ENCODE peak calls at places on chromosomes 1 and 21, in four cellular contexts. I is H9, T is IMR-90, P is H1. E is an unnamed sample.

GRCh38 chr1:244066954-244067716 is 16.1 kb downstream of the ZBTB18 start:
- DNase-seq in I (peak; percentile 52), T (no peak), P (peak; percentile 58), E (peak; percentile 18)

GRCh38 chr1:55600243-55600642 is 385.1 kb upstream of the USP24 start:
- DNase-seq in I (no peak), T (no peak), P (no peak), E (no peak)

GRCh38 chr1:25677193-25677773 is 60.7 kb downstream of the MAN1C1 start:
- DNase-seq in I (no peak), T (no peak), P (no peak), E (no peak)

GRCh38 chr1:234599617-234600417 is 10.2 kb downstream of the IRF2BP2 start:
- DNase-seq in I (peak; percentile 81), T (peak; percentile 82), P (peak; percentile 78), E (peak; percentile 93)

GRCh38 chr1:98051065-98051675 is 130.3 kb upstream of the DPYD start:
- DNase-seq in I (peak; percentile 63), T (peak; percentile 83), P (peak; percentile 81), E (peak; percentile 76)

GRCh38 chr1:10057305-10057704 is 24.5 kb downstream of the UBE4B start:
- DNase-seq in I (no peak), T (peak; percentile 48), P (no peak), E (no peak)

GRCh38 chr1:244052011-244052727 is 1.1 kb downstream of the ZBTB18 start:
- DNase-seq in I (no peak), T (peak; percentile 19), P (peak; percentile 33), E (peak; percentile 77)

GRCh38 chr1:165807613-165808012 is 19.8 kb upstream of the UCK2 start:
- DNase-seq in I (no peak), T (no peak), P (no peak), E (no peak)

GRCh38 chr1:229578168-229579100 is 19.9 kb upstream of the ABCB10 start:
- DNase-seq in I (no peak), T (no peak), P (no peak), E (no peak)
- H3K27ac ChIP-seq in I (no peak overlapping the region), T (no peak overlapping the region), P (no peak overlapping the region), E (no peak overlapping the region)

GRCh38 chr1:245091818-245092637 is 62.8 kb upstream of the KIF26B start:
- DNase-seq in I (no peak), T (peak; percentile 99), P (peak; percentile 10), E (peak; percentile 70)
- H3K4me2 ChIP-seq in I (no peak overlapping the region), T (peak overlapping the region; percentile 56), P (no peak overlapping the region), E (no peak overlapping the region)

GRCh38 chr1:219732814-219733491 is 120.0 kb upstream of the ZC3H11B start:
- DNase-seq in I (no peak), T (no peak), P (no peak), E (peak; percentile 8)

GRCh38 chr1:219733511-219733910 is 120.6 kb upstream of the ZC3H11B start:
- DNase-seq in I (no peak), T (no peak), P (no peak), E (no peak)

GRCh38 chr1:219726480-219727272 is 113.8 kb upstream of the ZC3H11B start:
- DNase-seq in I (no peak), T (no peak), P (no peak), E (no peak)

DNA sequence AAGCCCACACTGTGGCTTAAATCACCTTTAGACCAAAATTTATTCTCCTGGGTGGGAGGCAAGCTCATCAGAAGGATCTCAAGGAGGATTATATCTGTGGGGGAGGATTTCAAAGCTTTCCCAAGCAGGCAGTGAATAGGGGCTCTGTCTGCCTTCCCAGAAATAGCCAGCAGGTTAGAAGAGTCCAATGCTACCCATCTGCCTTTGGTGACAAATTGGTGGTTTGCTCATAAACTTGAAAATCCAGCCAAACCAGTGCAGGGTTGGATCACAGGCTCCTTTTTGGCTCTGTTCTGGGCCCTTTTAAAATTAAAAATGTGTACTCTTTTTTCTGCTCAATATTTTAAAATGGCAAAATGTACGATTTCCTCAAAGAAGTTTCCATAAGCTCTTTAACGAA is 118.9 kb upstream of the ZC3H11B start:
- DNase-seq in I (no peak), T (no peak), P (no peak), E (no peak)
- H4K5ac ChIP-seq in I (no peak overlapping the region), T (no peak overlapping the region), P (no peak overlapping the region), E (no peak overlapping the region)

GRCh38 chr1:233300326-233300725 is 4.8 kb upstream of the PCNX2 start:
- DNase-seq in I (no peak), T (peak; percentile 51), P (no peak), E (peak; percentile 31)

GRCh38 chr1:233293556-233294446 is 1.7 kb downstream of the PCNX2 start:
- DNase-seq in I (no peak), T (peak; percentile 35), P (no peak), E (peak; percentile 66)

GRCh38 chr1:233294991-233295774 is at the start of gene PCNX2:
- DNase-seq in I (peak; percentile 83), T (peak; percentile 74), P (peak; percentile 72), E (peak; percentile 91)

GRCh38 chr1:233299450-233299849 is 3.9 kb upstream of the PCNX2 start:
- DNase-seq in I (no peak), T (no peak), P (no peak), E (no peak)

GRCh38 chr1:233295775-233296322 is 324 bp upstream of the PCNX2 start:
- DNase-seq in I (no peak), T (no peak), P (no peak), E (no peak)
- H3K27ac ChIP-seq in I (no peak overlapping the region), T (peak overlapping the region; percentile 54), P (no peak overlapping the region), E (no peak overlapping the region)

GRCh38 chr21:34687065-34687464 is 18.3 kb downstream of the CLIC6 start:
- DNase-seq in I (no peak), T (no peak), P (no peak), E (no peak)

GRCh38 chr21:34690793-34691175 is 22.0 kb downstream of the CLIC6 start:
- DNase-seq in I (no peak), T (no peak), P (no peak), E (no peak)

GRCh38 chr21:34688715-34689114 is 19.9 kb downstream of the CLIC6 start:
- DNase-seq in I (no peak), T (no peak), P (no peak), E (no peak)

GRCh38 chr21:34690041-34690792 is 21.4 kb downstream of the CLIC6 start:
- DNase-seq in I (no peak), T (no peak), P (no peak), E (no peak)

DNA sequence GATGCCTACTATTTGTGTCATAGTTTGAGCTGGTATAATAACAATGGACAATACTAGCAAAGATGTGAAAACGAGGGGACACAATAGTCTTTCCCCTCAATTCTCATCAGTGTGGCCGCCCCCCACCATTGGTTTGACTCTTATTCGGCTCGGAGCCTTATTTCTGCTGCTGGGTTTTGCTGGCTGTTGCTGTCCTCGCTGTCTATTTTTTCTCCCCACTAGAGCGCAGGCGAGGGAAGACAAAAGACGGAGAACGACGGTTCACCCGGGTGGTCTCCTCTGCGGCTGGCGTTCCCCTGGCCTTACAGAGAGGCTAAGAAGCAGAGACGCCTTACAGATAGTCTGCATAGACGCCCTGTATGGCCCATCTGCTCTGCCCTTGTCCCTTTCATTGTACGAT is 19.4 kb downstream of the CLIC6 start:
- DNase-seq in I (no peak), T (no peak), P (no peak), E (no peak)
- H3K4me2 ChIP-seq in I (no peak overlapping the region), T (no peak overlapping the region), P (no peak overlapping the region), E (no peak overlapping the region)

GRCh38 chr1:21778405-21778727 is 4.6 kb downstream of the USP48 start:
- DNase-seq in I (no peak), T (no peak), P (no peak), E (no peak)

GRCh38 chr1:21775985-21776562 is 6.9 kb downstream of the USP48 start:
- DNase-seq in I (no peak), T (peak; percentile 83), P (no peak), E (no peak)

GRCh38 chr1:21773585-21773984 is 9.4 kb downstream of the USP48 start:
- DNase-seq in I (no peak), T (no peak), P (no peak), E (no peak)

GRCh38 chr1:21774835-21775541 is 8.0 kb downstream of the USP48 start:
- DNase-seq in I (no peak), T (no peak), P (no peak), E (no peak)

GRCh38 chr1:21775542-21775899 is 7.4 kb downstream of the USP48 start:
- DNase-seq in I (no peak), T (no peak), P (no peak), E (no peak)
- H4K5ac ChIP-seq in I (no peak overlapping the region), T (peak overlapping the region; percentile 7), P (no peak overlapping the region), E (no peak overlapping the region)

GRCh38 chr1:84603941-84604830 is 29.9 kb upstream of the CTBS start:
- DNase-seq in I (peak; percentile 69), T (peak; percentile 81), P (peak; percentile 60), E (peak; percentile 59)

GRCh38 chr1:84603223-84603622 is 29.0 kb upstream of the CTBS start:
- DNase-seq in I (no peak), T (peak; percentile 68), P (no peak), E (peak; percentile 83)

GRCh38 chr1:84606977-84607376 is 32.7 kb upstream of the CTBS start:
- DNase-seq in I (no peak), T (no peak), P (no peak), E (no peak)

GRCh38 chr1:84600796-84601195 is 26.6 kb upstream of the CTBS start:
- DNase-seq in I (no peak), T (no peak), P (no peak), E (no peak)

GRCh38 chr1:84605157-84605556 is 30.9 kb upstream of the CTBS start:
- DNase-seq in I (no peak), T (no peak), P (no peak), E (no peak)
- H3K27ac ChIP-seq in I (no peak overlapping the region), T (no peak overlapping the region), P (no peak overlapping the region), E (no peak overlapping the region)

GRCh38 chr1:27145934-27146354 is 9.0 kb downstream of the SLC9A1 start:
- DNase-seq in I (no peak), T (peak; percentile 94), P (no peak), E (peak; percentile 77)

GRCh38 chr1:27149714-27150113 is 5.2 kb downstream of the SLC9A1 start:
- DNase-seq in I (no peak), T (no peak), P (no peak), E (no peak)

GRCh38 chr1:27148591-27148990 is 6.3 kb downstream of the SLC9A1 start:
- DNase-seq in I (no peak), T (no peak), P (no peak), E (no peak)

GRCh38 chr1:27149084-27149483 is 5.8 kb downstream of the SLC9A1 start:
- DNase-seq in I (no peak), T (no peak), P (no peak), E (no peak)

GRCh38 chr1:27147842-27148518 is 6.9 kb downstream of the SLC9A1 start:
- DNase-seq in I (no peak), T (no peak), P (no peak), E (no peak)
- H3K4me2 ChIP-seq in I (no peak overlapping the region), T (no peak overlapping the region), P (no peak overlapping the region), E (no peak overlapping the region)

GRCh38 chr1:117698398-117699160 is 92.7 kb downstream of the TENT5C start:
- DNase-seq in I (no peak), T (peak; percentile 39), P (no peak), E (no peak)
- H4K5ac ChIP-seq in I (no peak overlapping the region), T (peak overlapping the region; percentile 40), P (no peak overlapping the region), E (no peak overlapping the region)

E was measured in mesendoderm.